ENCODE peak calls at places on chromosomes 7 and 10, in seven cellular contexts. Q, P, C, U, Y, A and G are unnamed samples.
A peak's percentile ranks its signal among the peaks of the same experiment; 100 is the strongest.

GRCh38 chr7:94974436-94974835 is 67.0 kb downstream of the PPP1R9A start:
- DNase-seq in A (no peak), U (no peak), C (no peak), P (no peak), Q (no peak), Y (no peak), G (no peak)

GRCh38 chr10:129694633-129695356 is 227.8 kb downstream of the MGMT start:
- DNase-seq in Q (no peak), P (no peak), C (peak; percentile 12), Y (no peak), U (no peak), A (no peak), G (no peak)

GRCh38 chr10:31123946-31124345 is 92.3 kb upstream of the ZNF438 start:
- DNase-seq in A (no peak), C (no peak), Q (no peak), Y (no peak), U (no peak), P (no peak), G (no peak)

GRCh38 chr10:32417906-32418547 is 27.9 kb upstream of the CCDC7 start:
- DNase-seq in Q (no peak), P (no peak), C (no peak), Y (no peak), U (no peak), A (no peak), G (no peak)

GRCh38 chr7:108015740-108016139 is 12.8 kb upstream of the LAMB1 start:
- DNase-seq in Y (no peak), P (no peak), A (no peak), C (no peak), U (no peak), Q (no peak), G (no peak)

GRCh38 chr7:111126987-111127386 is 36.1 kb downstream of the LRRN3 start:
- DNase-seq in C (no peak), U (no peak), Y (no peak), P (no peak), Q (no peak), A (no peak), G (peak; percentile 70)

GRCh38 chr10:22624289-22624738 is 90.1 kb downstream of the PIP4K2A start:
- DNase-seq in Y (no peak), P (no peak), C (no peak), Q (no peak), U (no peak), A (no peak), G (peak; percentile 32)

GRCh38 chr10:62426600-62426999 is 52.4 kb downstream of the ZNF365 start:
- DNase-seq in Q (no peak), A (no peak), Y (no peak), U (no peak), P (no peak), C (no peak), G (no peak)

GRCh38 chr10:98620503-98620902 is 173.8 kb upstream of the HPS1 start:
- DNase-seq in C (no peak), Q (no peak), Y (no peak), A (no peak), P (no peak), U (no peak), G (no peak)

GRCh38 chr7:15685358-15686181 is 913 bp downstream of the MEOX2 start:
- DNase-seq in P (no peak), Y (no peak), A (peak; percentile 47), U (no peak), Q (no peak), C (no peak), G (peak; percentile 3)

GRCh38 chr10:84221916-84222315 is 3.4 kb downstream of the LRIT2 start:
- DNase-seq in P (no peak), U (no peak), Q (no peak), A (no peak), C (no peak), Y (no peak), G (no peak)

GRCh38 chr10:115624448-115624847 is 531.3 kb downstream of the ATRNL1 start:
- DNase-seq in Y (no peak), A (peak; percentile 4), C (no peak), P (no peak), U (no peak), Q (no peak), G (no peak)

GRCh38 chr10:110081914-110082313 is 74.1 kb downstream of the ADD3 start:
- DNase-seq in U (no peak), A (peak; percentile 11), Q (no peak), P (no peak), C (no peak), Y (no peak), G (peak; percentile 80)

GRCh38 chr10:29830526-29831512 is 196.0 kb upstream of the SVIL start:
- DNase-seq in C (no peak), Y (no peak), Q (no peak), U (no peak), A (no peak), P (no peak), G (no peak)

GRCh38 chr10:132168571-132169030 is 18.1 kb upstream of the DPYSL4 start:
- DNase-seq in C (no peak), Q (no peak), A (no peak), U (no peak), P (no peak), Y (no peak), G (no peak)

GRCh38 chr10:132162021-132162531 is 24.7 kb upstream of the DPYSL4 start:
- DNase-seq in C (no peak), P (peak; percentile 26), Q (no peak), A (peak; percentile 6), U (no peak), Y (peak; percentile 75), G (no peak)

GRCh38 chr7:2493205-2493604 is 17.0 kb upstream of the GRIFIN start:
- DNase-seq in C (no peak), Y (no peak), A (no peak), U (no peak), Q (no peak), P (no peak), G (no peak)

GRCh38 chr10:87842220-87842641 is 21.1 kb downstream of the KLLN start:
- DNase-seq in Y (peak; percentile 14), A (no peak), Q (no peak), U (no peak), C (no peak), P (no peak), G (peak; percentile 96)

GRCh38 chr10:68333452-68333851 is 724 bp upstream of the PBLD start:
- DNase-seq in A (no peak), C (no peak), P (no peak), U (no peak), Q (no peak), Y (no peak), G (no peak)

GRCh38 chr10:24762966-24763623 is 39.4 kb upstream of the ARHGAP21 start:
- DNase-seq in A (no peak), Y (no peak), P (no peak), U (no peak), Q (no peak), C (no peak), G (peak; percentile 12)

GRCh38 chr10:132257271-132257670 is 50.5 kb downstream of the STK32C start:
- DNase-seq in Q (no peak), U (peak; percentile 22), P (no peak), Y (peak; percentile 52), C (no peak), A (no peak), G (peak; percentile 33)

GRCh38 chr10:114379631-114380041 is 24.7 kb downstream of the AFAP1L2 start:
- DNase-seq in P (no peak), C (no peak), U (no peak), Y (no peak), A (no peak), Q (no peak), G (no peak)

GRCh38 chr10:103427866-103428265 is 24.3 kb downstream of the CALHM2 start:
- DNase-seq in A (no peak), Y (no peak), C (no peak), Q (no peak), U (no peak), P (no peak), G (no peak)

GRCh38 chr7:48130658-48131108 is 40.6 kb upstream of the ABCA13 start:
- DNase-seq in U (no peak), C (no peak), Y (no peak), Q (no peak), A (no peak), P (no peak), G (peak; percentile 58)

GRCh38 chr10:132444877-132445351 is 47.9 kb downstream of the PWWP2B start:
- DNase-seq in U (no peak), P (no peak), Q (no peak), Y (no peak), A (peak; percentile 83), C (no peak), G (no peak)

GRCh38 chr7:44348300-44348699 is 22.9 kb upstream of the CAMK2B start:
- DNase-seq in Y (peak; percentile 43), A (peak; percentile 6), U (no peak), P (no peak), C (no peak), Q (no peak), G (no peak)

GRCh38 chr10:47140752-47141348 is 159.1 kb upstream of the GDF10 start:
- DNase-seq in C (no peak), P (no peak), U (no peak), Y (no peak), Q (no peak), A (no peak), G (no peak)

GRCh38 chr7:142804715-142805114 is 33.9 kb downstream of the PRSS2 start:
- DNase-seq in C (no peak), Q (no peak), Y (peak; percentile 62), A (no peak), U (no peak), P (no peak), G (no peak)

GRCh38 chr10:36479073-36479472 is 646.3 kb upstream of the ANKRD30A start:
- DNase-seq in C (no peak), P (no peak), A (no peak), Y (no peak), Q (no peak), U (no peak), G (no peak)

GRCh38 chr10:118721005-118721876 is 33.5 kb downstream of the CACUL1 start:
- DNase-seq in Y (peak; percentile 82), C (peak; percentile 8), A (peak; percentile 37), U (peak; percentile 35), P (peak; percentile 56), Q (no peak), G (peak; percentile 31)

GRCh38 chr10:13103554-13103953 is 3.6 kb downstream of the OPTN start:
- DNase-seq in U (no peak), P (no peak), A (no peak), Y (no peak), C (no peak), Q (no peak), G (no peak)